ENCODE peak calls at places on chromosomes 7 and 10, in six cellular contexts. N, S, J, B, Q and Y are unnamed samples.

GRCh38 chr7:17941171-17941490 is 837 bp upstream of the SNX13 start:
- DNase-seq in N (no peak), S (peak; percentile 8), J (peak; percentile 38), B (no peak), Q (peak; percentile 9), Y (no peak)

GRCh38 chr7:108014200-108014599 is 11.2 kb upstream of the LAMB1 start:
- DNase-seq in N (no peak), S (peak; percentile 38), J (no peak), B (no peak), Q (no peak), Y (no peak)

GRCh38 chr10:47150581-47150980 is 149.4 kb upstream of the GDF10 start:
- DNase-seq in N (no peak), S (no peak), J (no peak), B (no peak), Q (no peak), Y (no peak)

GRCh38 chr7:105875505-105875904 is 894 bp downstream of the ATXN7L1 start:
- DNase-seq in N (no peak), S (no peak), J (no peak), B (no peak), Q (no peak), Y (no peak)

GRCh38 chr7:70645876-70646336 is 486.0 kb upstream of the GALNT17 start:
- DNase-seq in N (no peak), S (no peak), J (no peak), B (no peak), Q (no peak), Y (no peak)

GRCh38 chr7:76314042-76314721 is 11.7 kb downstream of the HSPB1 start:
- DNase-seq in N (peak; percentile 98), S (peak; percentile 94), J (peak; percentile 97), B (peak; percentile 89), Q (peak; percentile 95), Y (no peak)

GRCh38 chr7:48011952-48012351 is 17.0 kb downstream of the SUN3 start:
- DNase-seq in N (no peak), S (no peak), J (no peak), B (no peak), Q (no peak), Y (no peak)

GRCh38 chr7:134468054-134468453 is 9.2 kb upstream of the AKR1B1 start:
- DNase-seq in N (no peak), S (no peak), J (no peak), B (no peak), Q (no peak), Y (no peak)

GRCh38 chr10:130715686-130716670 is 579.8 kb downstream of the GLRX3 start:
- DNase-seq in N (peak; percentile 21), S (no peak), J (no peak), B (no peak), Q (no peak), Y (no peak)

GRCh38 chr7:37481154-37481553 is 32.5 kb upstream of the ELMO1 start:
- DNase-seq in N (no peak), S (no peak), J (no peak), B (no peak), Q (no peak), Y (no peak)

GRCh38 chr7:156897673-156898072 is 4.7 kb upstream of the LMBR1 start:
- DNase-seq in N (no peak), S (no peak), J (peak; percentile 24), B (no peak), Q (peak; percentile 61), Y (no peak)

GRCh38 chr10:30827531-30828120 is 198.1 kb upstream of the LYZL2 start:
- DNase-seq in N (no peak), S (no peak), J (no peak), B (peak; percentile 83), Q (no peak), Y (no peak)

GRCh38 chr10:88281592-88282268 is 301.4 kb downstream of the RNLS start:
- DNase-seq in N (no peak), S (peak; percentile 57), J (no peak), B (no peak), Q (peak; percentile 16), Y (no peak)

GRCh38 chr7:140609646-140610045 is 31.0 kb downstream of the DENND2A start:
- DNase-seq in N (no peak), S (no peak), J (no peak), B (no peak), Q (no peak), Y (no peak)

GRCh38 chr10:421170-421569 is 268.3 kb downstream of the DIP2C start:
- DNase-seq in N (no peak), S (no peak), J (no peak), B (no peak), Q (no peak), Y (no peak)

GRCh38 chr7:149856-150636 is 42.3 kb upstream of the FAM20C start:
- DNase-seq in N (peak; percentile 50), S (peak; percentile 27), J (peak; percentile 56), B (peak; percentile 21), Q (no peak), Y (peak; percentile 77)

GRCh38 chr7:65448824-65449504 is 75.3 kb downstream of the ZNF92 start:
- DNase-seq in N (no peak), S (peak; percentile 87), J (no peak), B (no peak), Q (peak; percentile 1), Y (no peak)

GRCh38 chr10:117666965-117667364 is 124.4 kb downstream of the EMX2 start:
- DNase-seq in N (no peak), S (no peak), J (no peak), B (no peak), Q (no peak), Y (no peak)

GRCh38 chr7:129343099-129343700 is 91.0 kb upstream of the STRIP2 start:
- DNase-seq in N (no peak), S (peak; percentile 64), J (peak; percentile 30), B (peak; percentile 15), Q (peak; percentile 57), Y (no peak)

GRCh38 chr7:142711722-142712616 is 37.3 kb upstream of the PRSS1 start:
- DNase-seq in N (peak; percentile 32), S (peak; percentile 36), J (peak; percentile 58), B (no peak), Q (peak; percentile 27), Y (no peak)

GRCh38 chr10:86937502-86938154 is 19.8 kb downstream of the MMRN2 start:
- DNase-seq in N (no peak), S (no peak), J (no peak), B (no peak), Q (no peak), Y (no peak)

GRCh38 chr10:7388602-7389001 is 22.2 kb downstream of the SFMBT2 start:
- DNase-seq in N (no peak), S (no peak), J (no peak), B (no peak), Q (no peak), Y (no peak)

GRCh38 chr10:59098387-59098786 is 78.1 kb upstream of the PHYHIPL start:
- DNase-seq in N (no peak), S (no peak), J (no peak), B (no peak), Q (no peak), Y (no peak)

GRCh38 chr10:109961181-109962001 is 38.1 kb upstream of the XPNPEP1 start:
- DNase-seq in N (no peak), S (peak; percentile 42), J (peak; percentile 77), B (no peak), Q (no peak), Y (peak; percentile 70)

GRCh38 chr7:157627646-157628045 is 290.8 kb downstream of the DNAJB6 start:
- DNase-seq in N (no peak), S (no peak), J (no peak), B (no peak), Q (no peak), Y (no peak)